ENCODE peak calls at places on chromosomes 7 and 10, in six cellular contexts. One of them, this sample, is unnamed.

GRCh38 chr10:103481974-103482531 is 3.0 kb upstream of the CALHM3 start:
- DNase-seq in activated CD4-positive, CD25-positive, alpha-beta regulatory T cell: no peak
- DNase-seq in cardiac septum: no peak
- DNase-seq in HCT116: peak; percentile 87
- DNase-seq in nucleus accumbens: no peak
- DNase-seq in nephron progenitor cell: no peak
- DNase-seq in this sample: peak; percentile 72

GRCh38 chr7:142796501-142797341 is 26.0 kb downstream of the PRSS2 start:
- DNase-seq in nephron progenitor cell: peak; percentile 53
- DNase-seq in cardiac septum: no peak
- DNase-seq in HCT116: no peak
- DNase-seq in nucleus accumbens: no peak
- DNase-seq in activated CD4-positive, CD25-positive, alpha-beta regulatory T cell: no peak
- DNase-seq in this sample: no peak

GRCh38 chr10:35304649-35305048 is 31.7 kb upstream of the CCNY start:
- DNase-seq in cardiac septum: no peak
- DNase-seq in activated CD4-positive, CD25-positive, alpha-beta regulatory T cell: no peak
- DNase-seq in nephron progenitor cell: no peak
- DNase-seq in HCT116: no peak
- DNase-seq in nucleus accumbens: no peak
- DNase-seq in this sample: no peak

GRCh38 chr10:24518981-24519597 is 204.6 kb downstream of the ARHGAP21 start:
- DNase-seq in cardiac septum: no peak
- DNase-seq in nucleus accumbens: peak; percentile 66
- DNase-seq in activated CD4-positive, CD25-positive, alpha-beta regulatory T cell: no peak
- DNase-seq in HCT116: peak; percentile 23
- DNase-seq in nephron progenitor cell: peak; percentile 80
- DNase-seq in this sample: peak; percentile 43

GRCh38 chr10:46235705-46236536 is 50.9 kb upstream of the ANTXRL start:
- DNase-seq in HCT116: no peak
- DNase-seq in nucleus accumbens: no peak
- DNase-seq in cardiac septum: peak; percentile 54
- DNase-seq in activated CD4-positive, CD25-positive, alpha-beta regulatory T cell: no peak
- DNase-seq in nephron progenitor cell: no peak
- DNase-seq in this sample: no peak

GRCh38 chr7:3067193-3067592 is 23.5 kb upstream of the CARD11 start:
- DNase-seq in nephron progenitor cell: no peak
- DNase-seq in nucleus accumbens: no peak
- DNase-seq in activated CD4-positive, CD25-positive, alpha-beta regulatory T cell: no peak
- DNase-seq in HCT116: no peak
- DNase-seq in cardiac septum: no peak
- DNase-seq in this sample: no peak

GRCh38 chr10:80599424-80599847 is 61.7 kb downstream of the SH2D4B start:
- DNase-seq in HCT116: peak; percentile 59
- DNase-seq in activated CD4-positive, CD25-positive, alpha-beta regulatory T cell: no peak
- DNase-seq in cardiac septum: peak; percentile 81
- DNase-seq in nucleus accumbens: no peak
- DNase-seq in nephron progenitor cell: peak; percentile 73
- DNase-seq in this sample: peak; percentile 30

GRCh38 chr10:6247041-6247712 is 44.4 kb downstream of the PFKFB3 start:
- DNase-seq in nephron progenitor cell: no peak
- DNase-seq in cardiac septum: no peak
- DNase-seq in HCT116: no peak
- DNase-seq in nucleus accumbens: peak; percentile 77
- DNase-seq in activated CD4-positive, CD25-positive, alpha-beta regulatory T cell: no peak
- DNase-seq in this sample: no peak

GRCh38 chr10:20708305-20708704 is 188.8 kb downstream of the NEBL start:
- DNase-seq in activated CD4-positive, CD25-positive, alpha-beta regulatory T cell: no peak
- DNase-seq in HCT116: no peak
- DNase-seq in cardiac septum: no peak
- DNase-seq in nucleus accumbens: no peak
- DNase-seq in nephron progenitor cell: no peak
- DNase-seq in this sample: no peak

GRCh38 chr10:86657396-86658011 is 3.2 kb downstream of the OPN4 start:
- DNase-seq in cardiac septum: peak; percentile 74
- DNase-seq in HCT116: no peak
- DNase-seq in nephron progenitor cell: no peak
- DNase-seq in activated CD4-positive, CD25-positive, alpha-beta regulatory T cell: no peak
- DNase-seq in nucleus accumbens: no peak
- DNase-seq in this sample: no peak

GRCh38 chr7:89517815-89518214 is 636.5 kb upstream of the STEAP1 start:
- DNase-seq in nucleus accumbens: no peak
- DNase-seq in nephron progenitor cell: no peak
- DNase-seq in activated CD4-positive, CD25-positive, alpha-beta regulatory T cell: no peak
- DNase-seq in HCT116: no peak
- DNase-seq in cardiac septum: no peak
- DNase-seq in this sample: no peak

GRCh38 chr7:107969856-107970255 is 33.1 kb downstream of the LAMB1 start:
- DNase-seq in activated CD4-positive, CD25-positive, alpha-beta regulatory T cell: no peak
- DNase-seq in HCT116: no peak
- DNase-seq in nephron progenitor cell: no peak
- DNase-seq in cardiac septum: no peak
- DNase-seq in nucleus accumbens: no peak
- DNase-seq in this sample: no peak

GRCh38 chr10:69644658-69645295 is 14.7 kb downstream of the FAM241B start:
- DNase-seq in HCT116: peak; percentile 35
- DNase-seq in cardiac septum: no peak
- DNase-seq in activated CD4-positive, CD25-positive, alpha-beta regulatory T cell: no peak
- DNase-seq in nucleus accumbens: peak; percentile 59
- DNase-seq in nephron progenitor cell: peak; percentile 78
- DNase-seq in this sample: peak; percentile 53

GRCh38 chr7:73515184-73515583 is 6.9 kb downstream of the BAZ1B start:
- DNase-seq in nephron progenitor cell: no peak
- DNase-seq in cardiac septum: no peak
- DNase-seq in nucleus accumbens: no peak
- DNase-seq in activated CD4-positive, CD25-positive, alpha-beta regulatory T cell: no peak
- DNase-seq in HCT116: no peak
- DNase-seq in this sample: no peak

This sample was measured in HFFc6.